ENCODE peak calls at places on chromosomes 12 and 14, in five cellular contexts. N, G, T, R and J are unnamed samples. For H3K9me3, the result is how much of the 10 kb centered on the place peaks cover.

GRCh38 chr14:34065222-34065621 is 114.3 kb upstream of the EGLN3 start:
- DNase-seq in N (no peak), G (no peak), T (no peak), R (no peak), J (no peak)

GRCh38 chr14:104293851-104294627 is 155.7 kb downstream of the KIF26A start:
- DNase-seq in N (peak), G (no peak), T (peak), R (no peak), J (no peak)

GRCh38 chr14:49769581-49770211 is 1.7 kb downstream of the KLHDC2 start:
- DNase-seq in N (no peak), G (no peak), T (no peak), R (no peak), J (no peak)

GRCh38 chr12:111404362-111405148 is 1.2 kb upstream of the SH2B3 start:
- DNase-seq in N (no peak), G (no peak), T (no peak), R (peak), J (no peak)

GRCh38 chr12:99087278-99087677 is 442.2 kb downstream of the APAF1 start:
- DNase-seq in N (no peak), G (no peak), T (no peak), R (no peak), J (no peak)

GRCh38 chr12:120684523-120684932 is 2.4 kb upstream of the MLEC start:
- DNase-seq in N (no peak), G (no peak), T (no peak), R (no peak), J (no peak)

GRCh38 chr12:92654929-92655328 is 47.9 kb upstream of the PLEKHG7 start:
- DNase-seq in N (no peak), G (no peak), T (no peak), R (no peak), J (no peak)

GRCh38 chr14:50926851-50927386 is 17.4 kb downstream of the PYGL start:
- DNase-seq in N (no peak), G (no peak), T (no peak), R (no peak), J (no peak)

GRCh38 chr12:123478762-123479161 is 20.8 kb downstream of the SNRNP35 start:
- DNase-seq in N (peak), G (no peak), T (peak), R (no peak), J (no peak)

DNA sequence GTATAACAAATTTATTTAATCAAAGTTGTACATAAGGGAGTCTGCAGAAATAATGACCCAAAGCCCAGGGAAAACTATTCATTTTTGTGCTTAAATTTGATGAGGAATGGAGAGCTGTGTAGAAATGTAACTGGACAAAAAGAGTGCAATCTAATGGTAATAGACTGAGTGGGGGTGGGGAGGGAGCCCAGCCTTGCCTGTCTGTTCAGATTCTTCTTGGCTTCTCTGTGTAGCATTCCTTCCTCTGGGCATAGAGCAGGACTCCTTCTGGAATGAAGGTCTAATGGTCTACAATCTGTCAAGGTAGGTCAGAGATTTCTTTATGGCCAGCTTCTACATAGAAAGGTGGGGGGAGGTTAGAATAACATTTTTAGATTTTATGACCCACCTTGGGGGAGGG is 126.1 kb downstream of the SYT10 start:
- DNase-seq in N (no peak), G (no peak), T (no peak), R (no peak), J (no peak)
- H3K9me3 ChIP-seq in N (under half), G (under half), T (under half), R (under half), J (under half)

DNA sequence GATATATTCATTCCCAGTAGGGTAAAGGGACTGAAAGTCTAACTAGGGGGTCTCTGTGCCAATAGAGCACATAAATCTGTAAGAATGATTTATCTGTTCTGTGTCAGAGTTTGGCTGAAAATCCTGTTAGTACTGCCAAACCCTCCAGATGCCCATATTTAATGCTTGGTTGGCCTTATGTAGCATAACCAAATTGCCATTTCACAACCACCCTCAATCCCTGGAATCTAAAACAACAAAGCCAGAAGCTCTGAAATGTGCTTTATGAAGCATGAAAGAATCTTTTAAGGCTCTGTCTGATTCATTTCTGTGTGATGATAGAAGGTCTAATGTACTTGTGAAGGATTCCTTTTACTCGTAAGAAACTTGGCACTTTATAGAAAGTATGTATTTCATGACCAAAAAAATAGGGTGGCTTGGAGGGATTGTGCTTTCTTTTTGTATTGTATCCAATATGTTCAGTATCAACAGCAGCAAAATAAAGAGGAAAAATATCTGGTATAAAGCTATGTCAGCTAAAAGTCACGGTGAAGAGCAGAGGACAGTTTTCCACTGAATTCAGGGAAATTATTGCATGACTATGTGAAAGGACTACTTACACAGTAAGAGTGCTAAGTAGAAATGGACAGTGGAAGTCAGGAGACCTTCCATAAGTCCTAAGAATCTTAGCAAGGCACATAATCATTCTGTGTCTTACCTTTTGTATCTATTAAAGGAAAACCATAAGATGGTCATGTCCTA is 19.1 kb downstream of the TSHR start:
- DNase-seq in N (no peak), G (no peak), T (no peak), R (no peak), J (no peak)
- H3K9me3 ChIP-seq in N (under half), G (under half), T (under half), R (under half), J (under half)

GRCh38 chr14:22476005-22476751 is 112.8 kb downstream of the DAD1 start:
- DNase-seq in N (no peak), G (no peak), T (no peak), R (no peak), J (no peak)
- H3K9me3 ChIP-seq in N (under half), G (under half), T (under half), R (under half), J (under half)

GRCh38 chr14:84250863-84251262 is 1279.1 kb upstream of the FLRT2 start:
- DNase-seq in N (no peak), G (no peak), T (no peak), R (no peak), J (no peak)

GRCh38 chr14:84254205-84254788 is 1275.6 kb upstream of the FLRT2 start:
- DNase-seq in N (no peak), G (no peak), T (no peak), R (no peak), J (no peak)

GRCh38 chr14:84247693-84248092 is 1282.3 kb upstream of the FLRT2 start:
- DNase-seq in N (no peak), G (no peak), T (no peak), R (no peak), J (no peak)

DNA sequence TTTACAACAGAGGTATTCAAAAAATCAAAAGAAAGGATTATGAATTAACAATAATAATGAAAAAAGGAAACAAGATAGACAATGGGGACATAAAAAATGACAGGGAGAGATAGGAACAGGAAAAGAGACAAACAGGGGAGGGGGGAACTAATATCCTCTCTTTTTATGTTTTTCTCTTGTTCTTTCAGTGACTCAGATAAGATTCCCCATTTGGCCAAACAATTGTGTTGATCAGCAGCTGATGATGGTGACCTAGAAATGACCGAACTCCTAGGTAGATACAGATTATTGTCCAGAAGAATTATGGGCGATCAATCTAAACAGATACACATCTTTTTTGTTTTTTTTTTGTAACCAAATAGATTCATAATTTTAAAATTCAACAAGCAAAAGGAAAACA is 1277.2 kb upstream of the FLRT2 start:
- DNase-seq in N (no peak), G (no peak), T (no peak), R (no peak), J (no peak)
- H3K9me3 ChIP-seq in N (under half), G (under half), T (under half), R (under half), J (under half)

DNA sequence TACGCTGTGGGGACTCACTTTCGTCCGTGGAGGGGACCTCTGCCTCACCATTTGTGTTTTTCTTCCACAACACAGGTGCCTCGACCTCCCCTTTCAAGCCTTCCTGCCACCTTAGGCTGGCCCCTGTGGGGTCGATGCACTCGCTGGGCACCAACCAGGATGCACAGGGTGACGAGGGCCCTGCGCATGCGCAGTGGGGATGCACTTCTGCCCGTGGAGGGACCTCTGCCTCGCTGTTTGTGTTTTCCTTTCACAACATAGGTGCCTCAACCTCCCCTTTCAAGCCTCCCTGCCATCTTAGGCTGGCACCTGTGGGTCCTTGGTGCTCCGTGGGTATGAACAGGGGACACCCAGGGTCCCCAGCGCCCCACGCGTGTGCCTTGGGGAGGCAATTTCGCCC is 356.8 kb downstream of the ALG10 start:
- DNase-seq in N (no peak), G (no peak), T (no peak), R (no peak), J (no peak)
- H3K9me3 ChIP-seq in N (under half), G (under half), T (under half), R (under half), J (under half)

DNA sequence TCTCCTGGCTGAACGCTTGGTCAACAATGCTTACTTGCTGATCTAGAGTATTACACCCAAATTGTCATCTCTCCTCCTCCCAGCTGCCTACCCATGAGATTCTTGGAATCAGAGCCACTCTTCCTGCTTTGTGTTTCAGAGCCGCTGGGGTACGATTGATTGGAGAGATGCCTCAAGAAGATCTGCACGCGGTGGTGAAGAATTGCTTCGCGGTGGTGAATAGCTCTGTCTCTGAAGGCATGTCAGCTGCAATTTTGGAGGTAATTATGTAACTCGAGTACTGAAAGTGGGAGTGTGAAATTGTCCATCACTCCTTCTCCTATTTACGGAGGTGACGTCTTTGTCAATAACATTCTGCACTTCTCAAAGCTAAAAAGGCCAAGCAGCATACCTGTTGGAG is 93.9 kb downstream of the GLT1D1 start:
- DNase-seq in N (no peak), G (no peak), T (no peak), R (no peak), J (no peak)
- H3K9me3 ChIP-seq in N (under half), G (under half), T (under half), R (under half), J (under half)

DNA sequence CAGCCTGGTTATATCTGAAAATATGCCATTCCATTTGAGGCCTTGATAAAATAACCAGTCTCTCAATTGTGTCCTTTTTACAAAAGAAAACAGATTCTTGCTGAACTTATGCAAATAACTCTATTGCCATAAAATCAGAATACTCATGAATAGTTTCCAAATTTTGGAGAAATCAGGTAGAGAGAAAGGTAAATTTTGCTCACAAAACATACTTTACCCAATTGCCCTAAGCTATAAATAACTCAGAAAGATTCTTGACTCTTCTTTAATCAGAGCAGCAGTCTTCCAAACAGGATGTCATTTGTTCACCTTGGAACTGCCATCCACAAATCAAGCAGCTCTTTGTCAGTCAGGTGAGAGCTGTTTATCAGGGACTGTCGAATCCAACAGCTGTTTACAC is 12.6 kb downstream of the ZNF26 start:
- DNase-seq in N (no peak), G (no peak), T (no peak), R (no peak), J (no peak)
- H3K9me3 ChIP-seq in N (under half), G (half or more), T (half or more), R (under half), J (under half)